ENCODE peak calls at places on chromosomes 7 and 10, in five cellular contexts. L is mesendoderm, S is IMR-90, A is H9, Z is trophoblast cell. K is an unnamed sample.

GRCh38 chr10:100043796-100044195 is 34.0 kb upstream of the DNMBP start:
- DNase-seq in S (peak), L (peak), A (no peak), Z (no peak), K (peak)

GRCh38 chr7:23072043-23072442 is 33.5 kb upstream of the KLHL7 start:
- DNase-seq in Z (peak), S (peak), A (no peak), L (peak), K (peak)

GRCh38 chr10:64039208-64039607 is 518.0 kb downstream of the REEP3 start:
- DNase-seq in L (no peak), A (no peak), S (no peak), Z (no peak), K (no peak)

GRCh38 chr10:117689566-117689965 is 147.0 kb downstream of the EMX2 start:
- DNase-seq in Z (peak), A (no peak), S (no peak), L (no peak), K (no peak)

GRCh38 chr7:42972703-42973500 is 40.7 kb downstream of the MRPL32 start:
- DNase-seq in A (no peak), S (peak), Z (no peak), L (peak), K (peak)

GRCh38 chr10:52390388-52390787 is 76.3 kb downstream of the DKK1 start:
- DNase-seq in L (no peak), Z (no peak), A (no peak), S (no peak), K (no peak)

GRCh38 chr10:10497245-10497644 is 520.4 kb upstream of the CELF2 start:
- DNase-seq in Z (no peak), A (no peak), S (no peak), L (no peak), K (no peak)

GRCh38 chr10:119737827-119738226 is 12.0 kb downstream of the INPP5F start:
- DNase-seq in S (peak), A (no peak), L (peak), Z (peak), K (peak)

GRCh38 chr7:11911900-11912299 is 79.9 kb upstream of the THSD7A start:
- DNase-seq in L (peak), A (no peak), S (no peak), Z (no peak), K (no peak)

GRCh38 chr10:3995302-3996210 is 210.5 kb upstream of the KLF6 start:
- DNase-seq in L (no peak), S (peak), Z (no peak), A (no peak), K (peak)

GRCh38 chr7:28093617-28094232 is 86.9 kb downstream of the JAZF1 start:
- DNase-seq in L (peak), A (peak), Z (peak), S (peak), K (peak)

GRCh38 chr7:27112960-27113949 is 10.8 kb upstream of the HOXA2 start:
- DNase-seq in S (peak), A (peak), L (peak), Z (no peak), K (peak)

GRCh38 chr10:130138479-130138866 is 2.3 kb downstream of the GLRX3 start:
- DNase-seq in A (no peak), Z (peak), L (peak), S (peak), K (peak)

GRCh38 chr10:50469288-50469687 is 154.5 kb downstream of the SGMS1 start:
- DNase-seq in L (no peak), A (no peak), Z (peak), S (peak), K (no peak)

GRCh38 chr10:78805176-78805575 is 263.6 kb upstream of the ZMIZ1 start:
- DNase-seq in S (peak), L (peak), A (no peak), Z (no peak), K (peak)

GRCh38 chr7:140417456-140418155 is 13.7 kb downstream of the RAB19 start:
- DNase-seq in L (no peak), A (no peak), S (no peak), Z (no peak), K (no peak)

DNA sequence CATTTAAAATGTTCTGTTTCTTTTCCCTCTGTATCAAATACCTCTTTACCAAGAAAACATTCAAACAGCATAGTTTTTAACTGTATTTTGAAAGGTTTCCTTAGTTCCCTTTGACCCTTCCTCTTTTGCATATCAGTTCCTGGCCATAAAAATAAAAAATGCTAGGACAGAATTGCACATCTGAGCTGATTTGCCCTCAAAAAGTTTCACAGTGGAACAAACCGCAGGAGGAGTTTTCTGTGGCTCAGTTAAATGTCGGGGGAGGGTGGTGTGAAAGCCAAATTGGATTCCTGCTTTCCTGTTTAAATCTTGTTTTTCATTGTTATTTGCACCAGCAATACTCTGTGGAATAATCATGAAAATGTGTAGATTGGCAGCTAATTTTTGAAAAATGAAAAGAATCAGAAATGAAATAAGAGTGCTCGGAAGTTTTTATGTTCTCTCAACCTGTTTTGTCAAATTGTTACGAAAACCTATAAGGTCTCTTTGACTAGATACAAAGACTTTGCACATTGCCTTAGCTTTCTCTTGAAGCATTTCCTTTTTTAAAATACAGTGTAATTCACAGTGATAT is 8.2 kb downstream of the IKZF1 start:
- DNase-seq in L (no peak), S (no peak), A (no peak), Z (no peak), K (no peak)
- H3K4ac ChIP-seq in L (no peak), S (no peak), A (no peak), Z (no peak), K (no peak)

GRCh38 chr7:44279731-44280505 is 45.5 kb downstream of the CAMK2B start:
- DNase-seq in L (no peak), Z (no peak), A (peak), S (no peak), K (no peak)
- H3K4ac ChIP-seq in L (no peak), Z (no peak), A (no peak), S (no peak), K (no peak)

GRCh38 chr10:73906524-73907447 is 4.1 kb upstream of the PLAU start:
- DNase-seq in S (peak), Z (peak), A (peak), L (peak), K (peak)
- H3K4ac ChIP-seq in S (peak), Z (no peak), A (no peak), L (peak), K (peak)

GRCh38 chr10:90424730-90425129 is 433.1 kb downstream of the HTR7 start:
- DNase-seq in Z (no peak), A (no peak), S (peak), L (no peak), K (no peak)
- H3K4ac ChIP-seq in Z (no peak), A (no peak), S (no peak), L (no peak), K (no peak)

DNA sequence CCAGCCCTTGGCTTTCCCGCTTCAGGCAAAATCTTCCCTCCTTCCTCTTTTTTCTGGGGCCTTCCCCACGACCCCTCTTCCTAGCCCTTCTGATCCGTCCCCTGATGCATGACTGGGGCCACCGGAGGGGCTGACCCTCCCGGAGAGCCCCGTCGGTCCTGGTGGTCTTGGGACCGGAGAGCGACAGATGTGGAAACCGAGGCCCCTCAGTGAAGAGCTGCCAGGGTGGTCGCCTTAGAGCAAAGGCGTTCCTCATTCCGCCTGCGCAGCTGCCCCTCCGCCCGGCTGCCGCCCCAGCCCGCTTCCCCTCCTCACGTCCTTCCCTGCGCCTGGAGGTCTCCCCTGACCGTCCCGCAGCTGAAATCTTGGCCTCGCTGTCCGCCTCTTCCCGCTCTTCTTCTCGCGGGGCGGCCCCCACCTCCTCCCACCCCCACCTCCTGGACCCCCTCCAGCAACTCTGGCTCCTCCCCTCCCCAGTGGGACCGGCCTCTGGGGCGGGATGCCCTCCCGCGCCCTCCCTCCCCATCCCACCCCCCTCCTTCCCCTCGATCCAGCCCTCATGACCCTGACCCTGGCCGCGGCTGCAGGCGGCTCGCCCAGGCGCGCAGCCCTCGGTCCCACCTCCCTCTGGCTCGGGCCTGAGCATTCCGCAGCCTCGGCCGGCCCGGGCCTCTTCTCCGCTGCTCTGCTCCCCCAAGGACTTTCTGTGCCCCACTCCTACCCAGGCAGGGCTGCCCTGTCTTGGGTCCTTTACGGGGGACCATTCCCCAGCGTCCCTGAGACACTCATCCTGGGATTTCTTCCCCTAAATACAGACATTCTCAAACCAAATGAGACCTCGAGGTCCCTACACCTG is at the start of gene RARRES2:
- DNase-seq in L (peak), A (peak), S (no peak), Z (no peak), K (peak)
- H3K4ac ChIP-seq in L (peak), A (no peak), S (no peak), Z (peak), K (peak)

GRCh38 chr10:70145666-70146488 is 623 bp downstream of the TYSND1 start:
- DNase-seq in S (peak), Z (peak), A (peak), L (peak), K (peak)
- H3K4ac ChIP-seq in S (peak), Z (peak), A (no peak), L (no peak), K (peak)